ENCODE peak calls at places on chromosomes 12 and 14, in five cellular contexts. K, T, E, F and P are unnamed samples.

GRCh38 chr12:131852551-131853299 is 24.5 kb downstream of the MMP17 start:
- DNase-seq in K (no peak), T (no peak), E (peak; percentile 65), F (peak; percentile 26), P (no peak)

GRCh38 chr12:56991319-56991906 is 14.9 kb downstream of the ZBTB39 start:
- DNase-seq in K (no peak), T (no peak), E (no peak), F (no peak), P (no peak)

GRCh38 chr12:4157122-4157521 is 116.4 kb upstream of the CCND2 start:
- DNase-seq in K (no peak), T (no peak), E (no peak), F (no peak), P (no peak)

GRCh38 chr12:52521581-52522266 is 1.5 kb upstream of the KRT5 start:
- DNase-seq in K (no peak), T (no peak), E (no peak), F (no peak), P (no peak)

GRCh38 chr12:674272-674781 is 11.1 kb upstream of the NINJ2 start:
- DNase-seq in K (peak; percentile 27), T (peak; percentile 49), E (no peak), F (peak; percentile 16), P (no peak)

GRCh38 chr12:6230321-6231110 is 30.3 kb downstream of the CD9 start:
- DNase-seq in K (peak; percentile 47), T (peak; percentile 20), E (peak; percentile 85), F (no peak), P (no peak)

GRCh38 chr14:56630707-56631106 is 51.1 kb downstream of the TMEM260 start:
- DNase-seq in K (no peak), T (no peak), E (no peak), F (peak; percentile 28), P (no peak)

GRCh38 chr12:76199808-76200207 is 115.3 kb upstream of the NAP1L1 start:
- DNase-seq in K (no peak), T (no peak), E (no peak), F (peak; percentile 89), P (no peak)

GRCh38 chr14:75440733-75441474 is 13.1 kb downstream of the JDP2 start:
- DNase-seq in K (no peak), T (no peak), E (no peak), F (peak; percentile 94), P (no peak)

GRCh38 chr14:69625299-69626131 is 14.1 kb downstream of the SUSD6 start:
- DNase-seq in K (peak; percentile 36), T (peak; percentile 49), E (peak; percentile 83), F (peak; percentile 66), P (no peak)

GRCh38 chr12:23887055-23887835 is 62.2 kb downstream of the SOX5 start:
- DNase-seq in K (no peak), T (no peak), E (no peak), F (no peak), P (no peak)

GRCh38 chr12:71780207-71780822 is 25.7 kb downstream of the RAB21 start:
- DNase-seq in K (no peak), T (no peak), E (no peak), F (peak; percentile 50), P (peak; percentile 32)

GRCh38 chr12:85825751-85826150 is 10.5 kb downstream of the RASSF9 start:
- DNase-seq in K (no peak), T (no peak), E (no peak), F (no peak), P (peak; percentile 52)

GRCh38 chr14:24243336-24243836 is 963 bp upstream of the TINF2 start:
- DNase-seq in K (no peak), T (no peak), E (no peak), F (no peak), P (peak; percentile 48)

GRCh38 chr12:89992668-89993401 is 284.2 kb upstream of the ATP2B1 start:
- DNase-seq in K (no peak), T (no peak), E (no peak), F (no peak), P (no peak)

GRCh38 chr14:71931492-71932228 is 569 bp upstream of the RGS6 start:
- DNase-seq in K (no peak), T (no peak), E (no peak), F (no peak), P (peak; percentile 1)

GRCh38 chr14:25389948-25390347 is 340.0 kb upstream of the STXBP6 start:
- DNase-seq in K (no peak), T (no peak), E (no peak), F (no peak), P (no peak)

GRCh38 chr12:89663577-89664357 is 44.9 kb downstream of the ATP2B1 start:
- DNase-seq in K (no peak), T (no peak), E (no peak), F (peak; percentile 20), P (no peak)

GRCh38 chr12:11765817-11766794 is 116.6 kb downstream of the ETV6 start:
- DNase-seq in K (no peak), T (peak; percentile 53), E (peak; percentile 73), F (peak; percentile 70), P (no peak)

GRCh38 chr12:14771651-14772137 is 31.6 kb downstream of the WBP11 start:
- DNase-seq in K (no peak), T (no peak), E (no peak), F (no peak), P (peak; percentile 36)

GRCh38 chr12:40723001-40723400 is 30.8 kb downstream of the CNTN1 start:
- DNase-seq in K (no peak), T (no peak), E (no peak), F (no peak), P (no peak)

GRCh38 chr14:98931911-98932310 is 340.1 kb downstream of the BCL11B start:
- DNase-seq in K (peak; percentile 25), T (peak; percentile 20), E (no peak), F (no peak), P (no peak)

GRCh38 chr12:125983094-125983783 is 918.0 kb downstream of the AACS start:
- DNase-seq in K (no peak), T (no peak), E (no peak), F (no peak), P (no peak)

GRCh38 chr12:31965090-31965489 is 5.9 kb downstream of the RESF1 start:
- DNase-seq in K (no peak), T (no peak), E (no peak), F (no peak), P (no peak)

GRCh38 chr12:54565658-54566552 is 16.5 kb downstream of the PDE1B start:
- DNase-seq in K (no peak), T (no peak), E (no peak), F (no peak), P (no peak)

GRCh38 chr12:63826002-63826585 is 18.4 kb upstream of the SRGAP1 start:
- DNase-seq in K (no peak), T (no peak), E (no peak), F (peak; percentile 82), P (peak; percentile 64)

GRCh38 chr12:16608346-16608745 is 2.4 kb upstream of the LMO3 start:
- DNase-seq in K (no peak), T (no peak), E (no peak), F (no peak), P (no peak)

GRCh38 chr14:61025239-61026223 is 44.5 kb downstream of the SLC38A6 start:
- DNase-seq in K (peak; percentile 14), T (peak; percentile 5), E (no peak), F (peak; percentile 80), P (peak; percentile 70)

GRCh38 chr12:92297932-92298681 is 152.5 kb upstream of the BTG1 start:
- DNase-seq in K (no peak), T (no peak), E (no peak), F (peak; percentile 80), P (no peak)

GRCh38 chr14:59510001-59510400 is 25.7 kb downstream of the JKAMP start:
- DNase-seq in K (no peak), T (no peak), E (no peak), F (peak; percentile 34), P (no peak)

GRCh38 chr12:123971770-123972447 is 722 bp downstream of the CCDC92 start:
- DNase-seq in K (no peak), T (peak; percentile 6), E (peak; percentile 86), F (peak; percentile 50), P (peak; percentile 48)

GRCh38 chr12:45612044-45612794 is 117.3 kb upstream of the ARID2 start:
- DNase-seq in K (no peak), T (no peak), E (no peak), F (peak; percentile 67), P (no peak)

GRCh38 chr14:30385925-30386324 is 173.0 kb upstream of the G2E3 start:
- DNase-seq in K (no peak), T (no peak), E (no peak), F (no peak), P (peak; percentile 60)

GRCh38 chr14:64891839-64892375 is 12.2 kb upstream of the SPTB start:
- DNase-seq in K (no peak), T (no peak), E (no peak), F (peak; percentile 77), P (peak; percentile 33)

GRCh38 chr12:10557766-10558165 is 52.1 kb downstream of the EIF2S3B start:
- DNase-seq in K (no peak), T (no peak), E (no peak), F (no peak), P (no peak)

GRCh38 chr14:42014301-42014700 is 407.6 kb downstream of the LRFN5 start:
- DNase-seq in K (no peak), T (no peak), E (no peak), F (no peak), P (no peak)

GRCh38 chr14:36971263-36971855 is 201.0 kb downstream of the SLC25A21 start:
- DNase-seq in K (no peak), T (no peak), E (no peak), F (no peak), P (no peak)

GRCh38 chr14:54343276-54344121 is 53.3 kb upstream of the CDKN3 start:
- DNase-seq in K (no peak), T (no peak), E (no peak), F (no peak), P (no peak)

GRCh38 chr12:5965950-5966383 is 20.9 kb upstream of the ANO2 start:
- DNase-seq in K (no peak), T (peak; percentile 30), E (no peak), F (peak; percentile 34), P (no peak)